ENCODE peak calls at places on chromosome 22, in ten cellular contexts. One of them, this sample, is unnamed.

GRCh38 chr22:32409977-32410376 is 2.1 kb downstream of the RTCB start:
- DNase-seq in kidney: no peak
- DNase-seq in brain microvascular endothelial cell: no peak
- DNase-seq in heart left ventricle: no peak
- DNase-seq in ovary: no peak
- DNase-seq in MM.1S: no peak
- DNase-seq in pancreas: no peak
- DNase-seq in ascending aorta: no peak
- DNase-seq in fibroblast of mammary gland: no peak
- DNase-seq in lung: no peak
- DNase-seq in this sample: no peak

GRCh38 chr22:37860796-37861421 is 11.7 kb downstream of the EIF3L start:
- DNase-seq in kidney: no peak
- DNase-seq in brain microvascular endothelial cell: no peak
- DNase-seq in heart left ventricle: no peak
- DNase-seq in ovary: no peak
- DNase-seq in MM.1S: no peak
- DNase-seq in pancreas: peak; percentile 70
- DNase-seq in ascending aorta: no peak
- DNase-seq in fibroblast of mammary gland: no peak
- DNase-seq in lung: peak; percentile 75
- DNase-seq in this sample: no peak

GRCh38 chr22:41401781-41402648 is 20.3 kb downstream of the TEF start:
- DNase-seq in kidney: peak; percentile 84
- DNase-seq in brain microvascular endothelial cell: peak; percentile 6
- DNase-seq in heart left ventricle: peak; percentile 94
- DNase-seq in ovary: peak; percentile 79
- DNase-seq in MM.1S: no peak
- DNase-seq in pancreas: peak; percentile 82
- DNase-seq in ascending aorta: no peak
- DNase-seq in fibroblast of mammary gland: peak; percentile 84
- DNase-seq in lung: peak; percentile 76
- DNase-seq in this sample: peak; percentile 78

GRCh38 chr22:21457023-21457787 is 10.0 kb upstream of the TMEM191C start:
- DNase-seq in kidney: peak; percentile 42
- DNase-seq in brain microvascular endothelial cell: no peak
- DNase-seq in heart left ventricle: no peak
- DNase-seq in ovary: no peak
- DNase-seq in MM.1S: no peak
- DNase-seq in pancreas: no peak
- DNase-seq in ascending aorta: no peak
- DNase-seq in fibroblast of mammary gland: no peak
- DNase-seq in lung: peak; percentile 34
- DNase-seq in this sample: no peak

GRCh38 chr22:20999350-21000214 is 2.3 kb downstream of the THAP7 start:
- DNase-seq in kidney: peak; percentile 80
- DNase-seq in brain microvascular endothelial cell: no peak
- DNase-seq in heart left ventricle: no peak
- DNase-seq in ovary: no peak
- DNase-seq in MM.1S: no peak
- DNase-seq in pancreas: no peak
- DNase-seq in ascending aorta: no peak
- DNase-seq in fibroblast of mammary gland: no peak
- DNase-seq in lung: no peak
- DNase-seq in this sample: no peak

GRCh38 chr22:47146391-47146790 is 383.9 kb downstream of the TBC1D22A start:
- DNase-seq in kidney: no peak
- DNase-seq in brain microvascular endothelial cell: no peak
- DNase-seq in heart left ventricle: no peak
- DNase-seq in ovary: no peak
- DNase-seq in MM.1S: no peak
- DNase-seq in pancreas: no peak
- DNase-seq in ascending aorta: no peak
- DNase-seq in fibroblast of mammary gland: no peak
- DNase-seq in lung: no peak
- DNase-seq in this sample: no peak

GRCh38 chr22:26502688-26503561 is 9.3 kb downstream of the TFIP11 start:
- DNase-seq in kidney: no peak
- DNase-seq in brain microvascular endothelial cell: peak; percentile 34
- DNase-seq in heart left ventricle: peak; percentile 45
- DNase-seq in ovary: no peak
- DNase-seq in MM.1S: peak; percentile 92
- DNase-seq in pancreas: no peak
- DNase-seq in ascending aorta: no peak
- DNase-seq in fibroblast of mammary gland: peak; percentile 50
- DNase-seq in lung: no peak
- DNase-seq in this sample: peak; percentile 41

GRCh38 chr22:32745251-32745995 is 56.1 kb upstream of the TIMP3 start:
- DNase-seq in kidney: no peak
- DNase-seq in brain microvascular endothelial cell: no peak
- DNase-seq in heart left ventricle: peak; percentile 78
- DNase-seq in ovary: no peak
- DNase-seq in MM.1S: no peak
- DNase-seq in pancreas: no peak
- DNase-seq in ascending aorta: no peak
- DNase-seq in fibroblast of mammary gland: peak; percentile 82
- DNase-seq in lung: peak; percentile 40
- DNase-seq in this sample: peak; percentile 48

GRCh38 chr22:25759825-25760231 is 17.8 kb downstream of the MYO18B start:
- DNase-seq in kidney: no peak
- DNase-seq in brain microvascular endothelial cell: peak; percentile 96
- DNase-seq in heart left ventricle: peak; percentile 69
- DNase-seq in ovary: no peak
- DNase-seq in MM.1S: no peak
- DNase-seq in pancreas: no peak
- DNase-seq in ascending aorta: no peak
- DNase-seq in fibroblast of mammary gland: peak; percentile 98
- DNase-seq in lung: peak; percentile 37
- DNase-seq in this sample: no peak

GRCh38 chr22:49156662-49157285 is 670.9 kb downstream of the BRD1 start:
- DNase-seq in kidney: no peak
- DNase-seq in brain microvascular endothelial cell: no peak
- DNase-seq in heart left ventricle: no peak
- DNase-seq in ovary: no peak
- DNase-seq in MM.1S: no peak
- DNase-seq in pancreas: peak; percentile 33
- DNase-seq in ascending aorta: no peak
- DNase-seq in fibroblast of mammary gland: no peak
- DNase-seq in lung: no peak
- DNase-seq in this sample: no peak

GRCh38 chr22:49009359-49010063 is 818.2 kb downstream of the BRD1 start:
- DNase-seq in kidney: peak; percentile 29
- DNase-seq in brain microvascular endothelial cell: no peak
- DNase-seq in heart left ventricle: no peak
- DNase-seq in ovary: no peak
- DNase-seq in MM.1S: no peak
- DNase-seq in pancreas: no peak
- DNase-seq in ascending aorta: peak; percentile 5
- DNase-seq in fibroblast of mammary gland: no peak
- DNase-seq in lung: no peak
- DNase-seq in this sample: no peak

GRCh38 chr22:40324468-40325305 is 21.6 kb upstream of the ADSL start:
- DNase-seq in kidney: no peak
- DNase-seq in brain microvascular endothelial cell: no peak
- DNase-seq in heart left ventricle: no peak
- DNase-seq in ovary: no peak
- DNase-seq in MM.1S: no peak
- DNase-seq in pancreas: no peak
- DNase-seq in ascending aorta: no peak
- DNase-seq in fibroblast of mammary gland: no peak
- DNase-seq in lung: no peak
- DNase-seq in this sample: no peak
- TF ChIP-seq CTCF in kidney: no peak
- TF ChIP-seq CTCF in brain microvascular endothelial cell: no peak
- TF ChIP-seq CTCF in heart left ventricle: no peak
- TF ChIP-seq CTCF in ovary: no peak
- TF ChIP-seq CTCF in MM.1S: no peak
- TF ChIP-seq CTCF in pancreas: no peak
- TF ChIP-seq CTCF in ascending aorta: no peak
- TF ChIP-seq CTCF in fibroblast of mammary gland: no peak
- TF ChIP-seq CTCF in lung: no peak
- TF ChIP-seq CTCF in this sample: no peak

GRCh38 chr22:36163497-36163896 is 2.9 kb upstream of the APOL3 start:
- DNase-seq in kidney: no peak
- DNase-seq in brain microvascular endothelial cell: no peak
- DNase-seq in heart left ventricle: no peak
- DNase-seq in ovary: no peak
- DNase-seq in MM.1S: no peak
- DNase-seq in pancreas: no peak
- DNase-seq in ascending aorta: no peak
- DNase-seq in fibroblast of mammary gland: no peak
- DNase-seq in lung: no peak
- DNase-seq in this sample: no peak

GRCh38 chr22:36164621-36165020 is 4.1 kb upstream of the APOL3 start:
- DNase-seq in kidney: no peak
- DNase-seq in brain microvascular endothelial cell: no peak
- DNase-seq in heart left ventricle: no peak
- DNase-seq in ovary: no peak
- DNase-seq in MM.1S: no peak
- DNase-seq in pancreas: no peak
- DNase-seq in ascending aorta: no peak
- DNase-seq in fibroblast of mammary gland: no peak
- DNase-seq in lung: no peak
- DNase-seq in this sample: no peak

GRCh38 chr22:36160499-36160942 is at the start of gene APOL3:
- DNase-seq in kidney: peak; percentile 89
- DNase-seq in brain microvascular endothelial cell: peak; percentile 45
- DNase-seq in heart left ventricle: peak; percentile 88
- DNase-seq in ovary: peak; percentile 73
- DNase-seq in MM.1S: peak; percentile 75
- DNase-seq in pancreas: peak; percentile 49
- DNase-seq in ascending aorta: no peak
- DNase-seq in fibroblast of mammary gland: peak; percentile 80
- DNase-seq in lung: peak; percentile 69
- DNase-seq in this sample: peak; percentile 79

GRCh38 chr22:36165161-36165560 is 4.6 kb upstream of the APOL3 start:
- DNase-seq in kidney: no peak
- DNase-seq in brain microvascular endothelial cell: no peak
- DNase-seq in heart left ventricle: no peak
- DNase-seq in ovary: no peak
- DNase-seq in MM.1S: no peak
- DNase-seq in pancreas: no peak
- DNase-seq in ascending aorta: no peak
- DNase-seq in fibroblast of mammary gland: no peak
- DNase-seq in lung: no peak
- DNase-seq in this sample: no peak

GRCh38 chr22:36162127-36163034 is 1.8 kb upstream of the APOL3 start:
- DNase-seq in kidney: no peak
- DNase-seq in brain microvascular endothelial cell: no peak
- DNase-seq in heart left ventricle: no peak
- DNase-seq in ovary: no peak
- DNase-seq in MM.1S: peak; percentile 64
- DNase-seq in pancreas: no peak
- DNase-seq in ascending aorta: no peak
- DNase-seq in fibroblast of mammary gland: no peak
- DNase-seq in lung: no peak
- DNase-seq in this sample: no peak
- H3K4me3 ChIP-seq in kidney: no peak overlapping the region
- H3K4me3 ChIP-seq in brain microvascular endothelial cell: no peak overlapping the region
- H3K4me3 ChIP-seq in heart left ventricle: no peak overlapping the region
- H3K4me3 ChIP-seq in ovary: no peak overlapping the region
- H3K4me3 ChIP-seq in MM.1S: peak overlapping the region; percentile 43
- H3K4me3 ChIP-seq in pancreas: no peak overlapping the region
- H3K4me3 ChIP-seq in ascending aorta: no peak overlapping the region
- H3K4me3 ChIP-seq in fibroblast of mammary gland: no peak overlapping the region
- H3K4me3 ChIP-seq in lung: no peak overlapping the region
- H3K4me3 ChIP-seq in this sample: no peak overlapping the region

DNA sequence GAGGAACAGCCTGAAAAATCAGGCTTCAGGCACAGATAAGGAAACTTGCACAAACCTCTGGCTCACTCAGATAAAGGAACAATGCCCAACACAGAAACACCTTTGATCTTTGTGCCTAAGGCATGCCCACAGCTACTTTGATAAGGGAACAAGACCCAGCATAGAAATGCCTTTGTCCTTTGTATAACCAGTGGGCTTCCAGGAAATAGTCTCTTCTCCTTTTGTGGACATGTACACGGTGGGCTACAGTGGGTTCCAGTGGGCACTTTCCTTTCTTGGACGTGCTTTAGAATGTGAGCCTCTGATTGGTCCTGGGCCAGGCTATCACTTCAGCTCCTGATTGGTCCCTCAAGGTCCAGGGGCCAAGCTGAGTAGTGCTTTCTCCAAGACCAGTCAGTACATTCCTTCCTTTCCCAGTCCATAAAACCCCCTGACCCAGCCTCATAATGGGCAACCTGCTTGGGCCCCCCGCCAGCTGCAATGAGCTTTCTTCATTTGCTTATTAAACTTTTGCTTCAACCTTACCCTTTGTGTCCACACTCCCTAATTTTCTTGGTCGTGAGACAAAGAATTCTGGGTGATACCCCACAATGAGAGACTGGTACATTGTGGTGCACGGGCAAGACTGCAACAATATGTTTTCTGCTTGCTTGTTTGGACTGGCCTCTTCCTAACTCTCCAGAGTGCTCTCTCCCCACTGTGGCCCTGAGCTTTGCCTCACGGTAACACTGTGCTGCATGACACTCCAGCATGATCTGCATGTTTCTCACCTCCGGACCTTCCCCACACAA is 1.7 kb upstream of the CABIN1 start:
- DNase-seq in kidney: no peak
- DNase-seq in brain microvascular endothelial cell: no peak
- DNase-seq in heart left ventricle: no peak
- DNase-seq in ovary: no peak
- DNase-seq in MM.1S: no peak
- DNase-seq in pancreas: no peak
- DNase-seq in ascending aorta: no peak
- DNase-seq in fibroblast of mammary gland: no peak
- DNase-seq in lung: no peak
- DNase-seq in this sample: no peak
- TF ChIP-seq CTCF in kidney: no peak
- TF ChIP-seq CTCF in brain microvascular endothelial cell: no peak
- TF ChIP-seq CTCF in heart left ventricle: no peak
- TF ChIP-seq CTCF in ovary: no peak
- TF ChIP-seq CTCF in MM.1S: no peak
- TF ChIP-seq CTCF in pancreas: no peak
- TF ChIP-seq CTCF in ascending aorta: no peak
- TF ChIP-seq CTCF in fibroblast of mammary gland: no peak
- TF ChIP-seq CTCF in lung: no peak
- TF ChIP-seq CTCF in this sample: no peak

DNA sequence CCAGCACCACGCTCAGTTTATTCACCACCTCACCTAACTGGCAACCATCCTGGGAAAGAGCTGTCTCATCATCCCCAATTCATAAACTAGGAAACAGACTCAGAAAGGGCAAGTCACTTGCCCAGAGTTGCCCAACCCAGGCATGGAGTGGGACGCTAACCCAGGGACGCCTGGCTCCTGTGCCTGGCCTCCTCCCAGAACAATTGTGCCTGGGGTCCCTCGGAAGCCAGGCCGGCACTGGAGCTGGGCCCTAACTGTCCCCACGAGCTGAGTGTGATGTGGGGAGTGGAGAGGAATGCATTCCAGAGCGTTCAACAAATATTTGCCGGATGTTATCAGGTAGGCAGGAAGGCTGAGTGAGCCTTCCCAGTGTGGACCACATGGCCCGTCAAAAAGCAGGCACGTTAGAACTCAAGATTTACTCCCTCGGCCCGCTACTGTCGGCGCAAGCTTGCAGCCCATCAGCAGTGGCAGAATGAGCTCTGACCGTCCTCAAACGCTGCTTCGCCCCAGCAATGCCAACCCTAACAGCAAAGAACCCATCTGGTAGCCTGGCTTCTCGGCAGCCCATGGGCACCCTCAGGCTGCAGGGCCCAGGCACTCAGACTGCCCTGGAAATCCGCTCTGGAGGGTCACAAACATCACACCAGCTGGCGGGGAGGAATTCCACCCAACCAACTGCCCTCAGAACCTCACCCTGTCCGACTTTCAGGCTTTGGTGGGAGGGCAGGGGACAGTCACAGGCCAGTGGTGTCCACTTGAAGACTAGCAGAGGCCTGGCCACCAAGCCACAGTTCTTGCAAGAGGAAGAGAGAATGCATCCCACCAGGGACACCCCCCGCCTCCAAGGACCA is 35.6 kb downstream of the MYH9 start:
- DNase-seq in kidney: peak; percentile 91
- DNase-seq in brain microvascular endothelial cell: no peak
- DNase-seq in heart left ventricle: no peak
- DNase-seq in ovary: no peak
- DNase-seq in MM.1S: no peak
- DNase-seq in pancreas: no peak
- DNase-seq in ascending aorta: no peak
- DNase-seq in fibroblast of mammary gland: peak; percentile 85
- DNase-seq in lung: no peak
- DNase-seq in this sample: no peak
- H3K4me3 ChIP-seq in kidney: no peak overlapping the region
- H3K4me3 ChIP-seq in brain microvascular endothelial cell: peak overlapping the region; percentile 12
- H3K4me3 ChIP-seq in heart left ventricle: no peak overlapping the region
- H3K4me3 ChIP-seq in ovary: no peak overlapping the region
- H3K4me3 ChIP-seq in MM.1S: no peak overlapping the region
- H3K4me3 ChIP-seq in pancreas: no peak overlapping the region
- H3K4me3 ChIP-seq in ascending aorta: peak overlapping the region; percentile 54
- H3K4me3 ChIP-seq in fibroblast of mammary gland: no peak overlapping the region
- H3K4me3 ChIP-seq in lung: no peak overlapping the region
- H3K4me3 ChIP-seq in this sample: peak overlapping the region; percentile 19

This sample was measured in heart right ventricle.